ENCODE peak calls at places on chromosome 19, in six cellular contexts. S, X, I, Z, Q and F are unnamed samples.

GRCh38 chr19:6851359-6851758 is 36.0 kb upstream of the ADGRE1 start:
- DNase-seq in S (no peak), X (no peak), I (no peak), Z (no peak), Q (no peak), F (no peak)

GRCh38 chr19:18093439-18094161 is 4.0 kb upstream of the MAST3 start:
- DNase-seq in S (peak; percentile 52), X (no peak), I (no peak), Z (no peak), Q (peak; percentile 20), F (no peak)

GRCh38 chr19:18972301-18972831 is 31.3 kb upstream of the HOMER3 start:
- DNase-seq in S (no peak), X (no peak), I (no peak), Z (no peak), Q (peak; percentile 31), F (no peak)

GRCh38 chr19:4295972-4296771 is 6.0 kb downstream of the TMIGD2 start:
- DNase-seq in S (no peak), X (no peak), I (no peak), Z (no peak), Q (no peak), F (no peak)

GRCh38 chr19:30719189-30719990 is 347.2 kb downstream of the ZNF536 start:
- DNase-seq in S (peak; percentile 18), X (peak; percentile 75), I (no peak), Z (no peak), Q (no peak), F (peak; percentile 64)

GRCh38 chr19:5974721-5975387 is 3.1 kb downstream of the RANBP3 start:
- DNase-seq in S (no peak), X (no peak), I (no peak), Z (peak; percentile 59), Q (peak; percentile 35), F (no peak)

GRCh38 chr19:47637550-47637949 is 28.6 kb downstream of the BICRA start:
- DNase-seq in S (no peak), X (no peak), I (no peak), Z (no peak), Q (no peak), F (no peak)

GRCh38 chr19:15813916-15814315 is 1.5 kb downstream of the OR10H1 start:
- DNase-seq in S (no peak), X (no peak), I (no peak), Z (no peak), Q (no peak), F (no peak)

GRCh38 chr19:36054733-36055686 is at the start of gene WDR62:
- DNase-seq in S (no peak), X (peak; percentile 97), I (peak; percentile 95), Z (peak; percentile 91), Q (no peak), F (peak; percentile 95)

GRCh38 chr19:4831351-4832340 is at the start of gene TICAM1:
- DNase-seq in S (no peak), X (peak; percentile 92), I (peak; percentile 88), Z (peak; percentile 70), Q (peak; percentile 65), F (peak; percentile 72)

GRCh38 chr19:42152285-42152684 is 20.0 kb upstream of the POU2F2 start:
- DNase-seq in S (no peak), X (no peak), I (no peak), Z (no peak), Q (no peak), F (no peak)

GRCh38 chr19:40414536-40415535 is 1.7 kb upstream of the PRX start:
- DNase-seq in S (no peak), X (no peak), I (no peak), Z (no peak), Q (no peak), F (no peak)

GRCh38 chr19:33906578-33907335 is 110.1 kb downstream of the KCTD15 start:
- DNase-seq in S (no peak), X (peak; percentile 67), I (no peak), Z (no peak), Q (peak; percentile 2), F (peak; percentile 61)

GRCh38 chr19:36579255-36579654 is 6.2 kb upstream of the ZNF529 start:
- DNase-seq in S (no peak), X (no peak), I (no peak), Z (no peak), Q (no peak), F (no peak)

GRCh38 chr19:53961523-53962345 is 1.0 kb upstream of the CACNG8 start:
- DNase-seq in S (no peak), X (no peak), I (no peak), Z (no peak), Q (no peak), F (no peak)

GRCh38 chr19:18875726-18876125 is 20.2 kb downstream of the CERS1 start:
- DNase-seq in S (no peak), X (no peak), I (no peak), Z (no peak), Q (peak; percentile 36), F (no peak)

GRCh38 chr19:16382775-16383543 is 58.3 kb downstream of the KLF2 start:
- DNase-seq in S (no peak), X (peak; percentile 87), I (peak; percentile 93), Z (peak; percentile 82), Q (peak; percentile 85), F (peak; percentile 92)

GRCh38 chr19:47351545-47351944 is 2.4 kb downstream of the DHX34 start:
- DNase-seq in S (no peak), X (no peak), I (no peak), Z (no peak), Q (peak; percentile 27), F (no peak)

GRCh38 chr19:17406039-17406886 is 833 bp upstream of the BST2 start:
- DNase-seq in S (no peak), X (no peak), I (no peak), Z (no peak), Q (no peak), F (no peak)

GRCh38 chr19:12703056-12703455 is 6.6 kb upstream of the FBXW9 start:
- DNase-seq in S (no peak), X (no peak), I (no peak), Z (no peak), Q (peak; percentile 43), F (no peak)

GRCh38 chr19:30066781-30067759 is 125.0 kb downstream of the URI1 start:
- DNase-seq in S (no peak), X (peak; percentile 36), I (no peak), Z (no peak), Q (no peak), F (no peak)

GRCh38 chr19:47363758-47364529 is 14.8 kb downstream of the DHX34 start:
- DNase-seq in S (peak; percentile 34), X (no peak), I (no peak), Z (no peak), Q (peak; percentile 65), F (no peak)

GRCh38 chr19:42088471-42089190 is 12.7 kb downstream of the ZNF574 start:
- DNase-seq in S (no peak), X (no peak), I (no peak), Z (no peak), Q (peak; percentile 81), F (no peak)

GRCh38 chr19:52170863-52171320 is 529 bp downstream of the ZNF836 start:
- DNase-seq in S (no peak), X (peak; percentile 69), I (peak; percentile 66), Z (no peak), Q (no peak), F (no peak)

GRCh38 chr19:17532557-17532956 is 21.1 kb downstream of the PGLS start:
- DNase-seq in S (no peak), X (no peak), I (no peak), Z (no peak), Q (no peak), F (no peak)

GRCh38 chr19:14000691-14001365 is 5.3 kb downstream of the RFX1 start:
- DNase-seq in S (no peak), X (no peak), I (no peak), Z (no peak), Q (no peak), F (no peak)
- H3K4me1 ChIP-seq in S (no peaks in the 10 kb centered on the region), X (peaks cover 35% of the 10 kb centered on the region), I (peaks cover 23% of the 10 kb centered on the region), Z (peaks cover 4% of the 10 kb centered on the region), Q (peaks cover 2% of the 10 kb centered on the region), F (no peaks in the 10 kb centered on the region)

GRCh38 chr19:2050349-2050990 is 574 bp downstream of the MKNK2 start:
- DNase-seq in S (no peak), X (no peak), I (no peak), Z (no peak), Q (no peak), F (no peak)
- H3K4me1 ChIP-seq in S (peaks cover 5% of the 10 kb centered on the region), X (peaks cover 71% of the 10 kb centered on the region), I (peaks cover 49% of the 10 kb centered on the region), Z (peaks cover 16% of the 10 kb centered on the region), Q (peaks cover 23% of the 10 kb centered on the region), F (peaks cover 76% of the 10 kb centered on the region)

GRCh38 chr19:55683449-55684261 is 8.6 kb downstream of the EPN1 start:
- DNase-seq in S (no peak), X (no peak), I (no peak), Z (peak; percentile 59), Q (no peak), F (no peak)
- H3K4me1 ChIP-seq in S (peaks cover 3% of the 10 kb centered on the region), X (peaks cover 11% of the 10 kb centered on the region), I (peaks cover 5% of the 10 kb centered on the region), Z (no peaks in the 10 kb centered on the region), Q (peaks cover 5% of the 10 kb centered on the region), F (peaks cover 30% of the 10 kb centered on the region)

GRCh38 chr19:57802269-57802668 is 12.4 kb downstream of the ZNF552 start:
- DNase-seq in S (no peak), X (no peak), I (no peak), Z (no peak), Q (no peak), F (no peak)
- H3K4me1 ChIP-seq in S (peaks cover 58% of the 10 kb centered on the region), X (peaks cover 20% of the 10 kb centered on the region), I (peaks cover 5% of the 10 kb centered on the region), Z (no peaks in the 10 kb centered on the region), Q (peaks cover 6% of the 10 kb centered on the region), F (no peaks in the 10 kb centered on the region)